ENCODE peak calls at places on chromosomes 6 and 20, in seven cellular contexts. D, H, M, T, X, B and L are unnamed samples.

GRCh38 chr6:49949062-49949461 is 14.9 kb downstream of the DEFB114 start:
- DNase-seq in M (no peak), X (no peak), H (no peak), D (no peak), T (no peak), B (no peak), L (no peak)

GRCh38 chr6:7112741-7113313 is 5.1 kb downstream of the RREB1 start:
- DNase-seq in M (no peak), T (peak; percentile 64), B (peak; percentile 66), D (peak; percentile 52), H (no peak), X (no peak), L (no peak)

GRCh38 chr6:84428300-84428907 is 201.0 kb upstream of the CEP162 start:
- DNase-seq in T (no peak), D (no peak), H (no peak), M (no peak), B (no peak), X (no peak), L (peak; percentile 62)

GRCh38 chr20:45489083-45489531 is 19.6 kb downstream of the WFDC2 start:
- DNase-seq in D (no peak), B (no peak), H (no peak), T (no peak), M (no peak), X (no peak), L (no peak)

GRCh38 chr20:63160641-63161175 is 55.2 kb downstream of the YTHDF1 start:
- DNase-seq in M (no peak), B (no peak), H (no peak), X (no peak), T (no peak), D (no peak), L (no peak)

GRCh38 chr6:31908791-31909190 is 6.9 kb upstream of the ZBTB12 start:
- DNase-seq in X (no peak), M (no peak), B (no peak), T (no peak), H (no peak), D (no peak), L (peak; percentile 63)

GRCh38 chr6:55874309-55874708 is 1.1 kb downstream of the BMP5 start:
- DNase-seq in H (no peak), X (no peak), D (no peak), M (no peak), B (no peak), T (no peak), L (no peak)

GRCh38 chr6:157056275-157056674 is 267.0 kb downstream of the TMEM242 start:
- DNase-seq in D (no peak), H (peak; percentile 37), X (no peak), T (no peak), M (no peak), B (no peak), L (no peak)

GRCh38 chr20:4720121-4720976 is 1.4 kb upstream of the PRND start:
- DNase-seq in B (peak; percentile 92), H (peak; percentile 71), M (peak; percentile 20), X (peak; percentile 57), T (peak; percentile 84), D (peak; percentile 77), L (peak; percentile 87)

GRCh38 chr20:21224217-21224616 is 78.9 kb upstream of the XRN2 start:
- DNase-seq in B (no peak), T (no peak), X (no peak), H (no peak), D (no peak), M (no peak), L (no peak)

GRCh38 chr6:37279366-37280134 is 21.6 kb upstream of the TMEM217 start:
- DNase-seq in H (no peak), X (no peak), D (no peak), B (no peak), M (no peak), T (no peak), L (peak; percentile 92)

GRCh38 chr6:12923644-12924235 is 207.2 kb downstream of the PHACTR1 start:
- DNase-seq in H (no peak), D (no peak), X (no peak), B (no peak), T (no peak), M (no peak), L (no peak)

GRCh38 chr6:34226731-34227586 is 9.7 kb upstream of the HMGA1 start:
- DNase-seq in D (no peak), B (no peak), X (no peak), H (no peak), M (no peak), T (no peak), L (no peak)

GRCh38 chr6:84681693-84682326 is 82.6 kb downstream of the TBX18 start:
- DNase-seq in M (no peak), T (no peak), D (no peak), B (no peak), H (no peak), X (no peak), L (no peak)

GRCh38 chr6:20706293-20707165 is 172.3 kb downstream of the CDKAL1 start:
- DNase-seq in B (no peak), M (no peak), H (no peak), X (no peak), T (no peak), D (no peak), L (peak; percentile 66)

GRCh38 chr6:45420909-45421699 is 43.4 kb upstream of the SUPT3H start:
- DNase-seq in D (no peak), B (no peak), H (no peak), M (no peak), X (no peak), T (peak; percentile 20), L (no peak)

GRCh38 chr20:44231713-44232468 is 15.2 kb upstream of the GDAP1L1 start:
- DNase-seq in H (no peak), T (no peak), X (no peak), B (no peak), M (no peak), D (no peak), L (no peak)

GRCh38 chr6:73234732-73235131 is 9.4 kb upstream of the KHDC1L start:
- DNase-seq in T (no peak), D (no peak), X (no peak), B (no peak), H (no peak), M (no peak), L (peak; percentile 65)

GRCh38 chr6:98574991-98575390 is 259.4 kb upstream of the POU3F2 start:
- DNase-seq in H (no peak), T (no peak), B (no peak), X (no peak), M (no peak), D (no peak), L (no peak)

GRCh38 chr20:63830821-63831593 is at the start of gene ZBTB46:
- DNase-seq in B (no peak), X (no peak), T (no peak), M (no peak), D (no peak), H (no peak), L (peak; percentile 48)

GRCh38 chr6:138291036-138291848 is 73.0 kb upstream of the PBOV1 start:
- DNase-seq in T (no peak), D (no peak), X (no peak), M (no peak), H (no peak), B (no peak), L (no peak)

GRCh38 chr6:111725446-111726112 is 119.9 kb upstream of the TRAF3IP2 start:
- DNase-seq in D (no peak), B (no peak), T (no peak), M (no peak), H (no peak), X (no peak), L (no peak)

GRCh38 chr6:107538856-107539387 is 49.0 kb downstream of the SOBP start:
- DNase-seq in H (no peak), M (no peak), B (no peak), X (no peak), T (no peak), D (no peak), L (no peak)

GRCh38 chr6:8082954-8083858 is 19.0 kb upstream of the BLOC1S5 start:
- DNase-seq in T (no peak), X (no peak), D (no peak), H (no peak), B (no peak), M (no peak), L (peak; percentile 87)

GRCh38 chr6:27547157-27548075 is 74.5 kb upstream of the ZNF184 start:
- DNase-seq in X (no peak), B (no peak), T (no peak), H (peak; percentile 32), M (no peak), D (no peak), L (peak; percentile 60)

GRCh38 chr6:31918069-31918725 is 9.3 kb upstream of the C2 start:
- DNase-seq in B (no peak), D (no peak), T (no peak), X (no peak), H (no peak), M (no peak), L (peak; percentile 28)